ENCODE peak calls at places on chromosomes 7 and 10, in ten cellular contexts. I is fibroblast of mammary gland, T is AG04450, F is body of pancreas, Q is neural progenitor cell, D is cardiac fibroblast, M is kidney, A is fibroblast of lung, Y is BJ, U is GM23338. R is an unnamed sample.

GRCh38 chr7:73448609-73449008 is 15.0 kb downstream of the FZD9 start:
- DNase-seq in T (no peak), D (no peak), I (no peak), F (no peak), U (no peak), Y (peak), Q (no peak), A (no peak), M (no peak), R (no peak)

GRCh38 chr7:14751461-14751860 is 151.1 kb downstream of the DGKB start:
- DNase-seq in T (no peak), U (no peak), F (no peak), Q (no peak), I (no peak), M (no peak), Y (no peak), A (no peak), D (peak), R (no peak)

GRCh38 chr10:28991738-28992270 is 297.1 kb upstream of the LYZL1 start:
- DNase-seq in M (no peak), A (peak), U (peak), D (peak), F (peak), Q (peak), T (no peak), I (peak), Y (no peak), R (no peak)

GRCh38 chr10:93826355-93826754 is 67.4 kb upstream of the SLC35G1 start:
- DNase-seq in M (no peak), I (peak), F (no peak), Y (no peak), Q (peak), T (no peak), A (peak), U (peak), D (no peak), R (no peak)

GRCh38 chr10:58291538-58292174 is 22.7 kb downstream of the CISD1 start:
- DNase-seq in D (peak), T (no peak), Y (no peak), F (peak), A (peak), Q (peak), I (peak), M (no peak), U (peak), R (no peak)

GRCh38 chr10:43193496-43194080 is 55.3 kb downstream of the CSGALNACT2 start:
- DNase-seq in I (no peak), D (no peak), T (no peak), F (no peak), Y (no peak), M (peak), Q (no peak), A (no peak), U (no peak), R (no peak)

GRCh38 chr10:11097686-11098085 is 80.0 kb downstream of the CELF2 start:
- DNase-seq in Y (no peak), D (no peak), A (no peak), Q (no peak), F (no peak), U (no peak), M (no peak), I (no peak), T (no peak), R (no peak)

GRCh38 chr10:30803901-30804322 is 174.4 kb upstream of the LYZL2 start:
- DNase-seq in U (no peak), A (peak), Q (no peak), D (peak), M (no peak), F (peak), I (peak), T (peak), Y (peak), R (peak)

GRCh38 chr7:30708412-30708811 is 26.2 kb upstream of the CRHR2 start:
- DNase-seq in Y (no peak), A (no peak), U (no peak), T (no peak), Q (no peak), I (peak), F (no peak), D (peak), M (peak), R (no peak)

GRCh38 chr7:73504017-73504416 is 18.1 kb downstream of the BAZ1B start:
- DNase-seq in T (no peak), A (peak), I (peak), U (no peak), D (no peak), Q (no peak), M (no peak), Y (no peak), F (no peak), R (no peak)

GRCh38 chr10:121662945-121663917 is 65.0 kb upstream of the FGFR2 start:
- DNase-seq in M (no peak), D (no peak), I (no peak), Y (no peak), A (no peak), Q (peak), U (peak), T (no peak), F (no peak), R (no peak)

GRCh38 chr7:80277434-80278427 is 143.1 kb downstream of the GNAI1 start:
- DNase-seq in Q (no peak), F (no peak), D (peak), A (peak), M (no peak), U (peak), T (no peak), I (peak), Y (peak), R (no peak)

GRCh38 chr7:50608196-50608906 is 43.1 kb upstream of the DDC start:
- DNase-seq in A (no peak), T (no peak), D (no peak), Q (no peak), U (no peak), Y (no peak), M (no peak), I (no peak), F (no peak), R (no peak)

GRCh38 chr10:21756707-21757600 is 222.9 kb downstream of the MLLT10 start:
- DNase-seq in A (no peak), I (no peak), M (no peak), Y (no peak), F (no peak), U (no peak), Q (no peak), T (no peak), D (no peak), R (no peak)

GRCh38 chr7:22219739-22220493 is 137.0 kb downstream of the RAPGEF5 start:
- DNase-seq in D (peak), I (no peak), A (no peak), F (no peak), U (no peak), Y (no peak), Q (no peak), T (no peak), M (no peak), R (no peak)

GRCh38 chr10:6920072-6921019 is 340.3 kb upstream of the PRKCQ start:
- DNase-seq in Y (no peak), D (peak), I (peak), U (peak), F (peak), M (peak), Q (peak), A (peak), T (no peak), R (no peak)

GRCh38 chr10:72087969-72088878 is at the start of gene SPOCK2:
- DNase-seq in Q (peak), I (no peak), Y (no peak), M (peak), A (no peak), F (no peak), T (no peak), D (no peak), U (peak), R (no peak)

GRCh38 chr7:2261611-2262010 is 19.6 kb downstream of the NUDT1 start:
- DNase-seq in U (no peak), D (no peak), M (no peak), I (no peak), F (no peak), T (no peak), A (no peak), Q (no peak), Y (no peak), R (no peak)

GRCh38 chr10:101718681-101719275 is 23.8 kb upstream of the FBXW4 start:
- DNase-seq in D (no peak), T (no peak), M (no peak), Q (no peak), A (peak), I (no peak), Y (no peak), F (no peak), U (no peak), R (no peak)

GRCh38 chr7:3649250-3649649 is 348.2 kb downstream of the SDK1 start:
- DNase-seq in T (no peak), Y (no peak), Q (no peak), A (no peak), I (no peak), F (no peak), U (no peak), M (no peak), D (peak), R (no peak)

GRCh38 chr7:47669178-47669878 is 87.4 kb upstream of the TNS3 start:
- DNase-seq in Q (no peak), D (peak), I (peak), T (peak), M (peak), Y (peak), F (peak), A (peak), U (no peak), R (peak)

GRCh38 chr10:48804740-48805182 is 120.1 kb downstream of the WDFY4 start:
- DNase-seq in I (no peak), F (no peak), Q (no peak), T (no peak), A (no peak), Y (no peak), D (no peak), M (no peak), U (no peak), R (no peak)

DNA sequence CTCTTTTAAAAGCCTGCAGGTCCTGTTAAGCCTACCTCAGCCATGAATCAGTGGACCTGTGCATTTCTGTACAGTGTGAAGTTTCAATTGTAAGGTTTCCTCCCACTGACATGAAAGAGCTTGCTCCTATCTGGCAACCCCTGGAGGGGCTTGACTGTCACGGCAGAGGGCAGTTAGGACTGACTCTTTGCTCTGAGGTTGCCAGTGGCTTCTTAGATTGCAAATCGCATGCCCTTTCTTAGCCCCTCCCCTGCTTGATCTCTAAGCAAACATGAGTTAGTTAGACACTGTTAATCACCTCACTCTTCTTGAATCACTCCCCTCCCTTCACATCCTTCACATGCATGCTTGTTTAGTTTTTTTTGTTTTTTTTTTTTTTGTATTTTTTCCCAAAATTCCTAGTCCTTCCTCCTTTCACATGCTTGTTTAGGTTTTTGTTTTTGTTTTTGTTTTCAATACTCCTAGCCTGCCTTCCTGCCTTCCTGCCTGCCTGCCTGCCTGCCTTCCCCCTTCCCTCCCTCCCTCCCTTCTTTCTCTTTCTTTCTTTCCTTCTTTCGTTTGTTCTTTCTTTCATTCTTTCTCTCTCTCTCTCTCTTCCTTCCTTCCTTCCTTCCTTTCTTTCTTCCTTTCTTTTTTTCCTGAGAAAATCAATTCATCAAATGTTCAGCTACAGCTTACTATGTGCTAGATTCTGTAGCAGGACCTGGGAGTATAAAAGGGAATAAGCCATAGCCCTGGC is 6.0 kb upstream of the HIPK2 start:
- DNase-seq in A (no peak), Y (no peak), Q (peak), D (no peak), I (no peak), T (no peak), F (no peak), M (no peak), U (peak), R (no peak)
- TF ChIP-seq CTCF in A (no peak), Y (no peak), Q (no peak), D (no peak), I (no peak), T (no peak), F (no peak), M (no peak), U (no peak), R (no peak)

GRCh38 chr10:129106314-129106713 is 360.7 kb upstream of the MGMT start:
- DNase-seq in A (no peak), D (no peak), Q (no peak), U (no peak), M (no peak), T (no peak), F (no peak), I (no peak), Y (no peak), R (no peak)

GRCh38 chr10:129105266-129105665 is 361.8 kb upstream of the MGMT start:
- DNase-seq in A (peak), I (peak), F (no peak), T (no peak), M (no peak), D (peak), U (no peak), Q (no peak), Y (no peak), R (peak)

GRCh38 chr10:129108994-129109393 is 358.0 kb upstream of the MGMT start:
- DNase-seq in Y (no peak), Q (no peak), F (no peak), M (no peak), U (no peak), A (no peak), D (no peak), T (no peak), I (no peak), R (no peak)

GRCh38 chr10:129108378-129108777 is 358.7 kb upstream of the MGMT start:
- DNase-seq in A (no peak), D (no peak), F (no peak), U (no peak), Q (no peak), Y (no peak), I (no peak), T (no peak), M (no peak), R (no peak)

DNA sequence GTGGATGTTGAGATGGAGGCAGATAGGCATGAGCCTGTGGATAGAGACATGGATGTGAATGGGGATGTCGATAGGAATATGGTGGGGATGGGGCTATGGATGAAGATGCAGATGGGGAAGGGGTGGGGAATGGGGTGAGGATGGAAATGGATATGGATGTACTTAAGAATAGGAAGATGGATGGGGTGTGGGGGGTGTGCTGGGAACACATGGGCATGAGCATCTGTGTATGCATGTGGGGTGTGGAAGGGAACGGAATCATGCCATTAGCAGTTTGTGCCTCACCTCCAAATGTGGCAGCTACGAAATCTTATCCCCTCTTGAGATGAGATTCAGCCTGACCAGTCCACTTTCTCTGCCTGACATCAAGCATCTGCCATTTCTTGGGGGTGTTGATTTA is 359.5 kb upstream of the MGMT start:
- DNase-seq in A (no peak), Q (no peak), I (no peak), D (no peak), F (no peak), Y (no peak), M (no peak), T (no peak), U (no peak), R (no peak)
- TF ChIP-seq CTCF in A (no peak), Q (no peak), I (no peak), D (no peak), F (no peak), Y (no peak), M (no peak), T (no peak), U (no peak), R (no peak)

GRCh38 chr10:78438094-78438906 is 404.6 kb downstream of the RPS24 start:
- DNase-seq in Q (no peak), T (no peak), F (peak), A (no peak), I (no peak), D (no peak), M (no peak), U (no peak), Y (no peak), R (no peak)
- TF ChIP-seq CTCF in Q (no peak), T (no peak), F (no peak), A (no peak), I (no peak), D (no peak), M (no peak), U (peak), Y (no peak), R (no peak)

DNA sequence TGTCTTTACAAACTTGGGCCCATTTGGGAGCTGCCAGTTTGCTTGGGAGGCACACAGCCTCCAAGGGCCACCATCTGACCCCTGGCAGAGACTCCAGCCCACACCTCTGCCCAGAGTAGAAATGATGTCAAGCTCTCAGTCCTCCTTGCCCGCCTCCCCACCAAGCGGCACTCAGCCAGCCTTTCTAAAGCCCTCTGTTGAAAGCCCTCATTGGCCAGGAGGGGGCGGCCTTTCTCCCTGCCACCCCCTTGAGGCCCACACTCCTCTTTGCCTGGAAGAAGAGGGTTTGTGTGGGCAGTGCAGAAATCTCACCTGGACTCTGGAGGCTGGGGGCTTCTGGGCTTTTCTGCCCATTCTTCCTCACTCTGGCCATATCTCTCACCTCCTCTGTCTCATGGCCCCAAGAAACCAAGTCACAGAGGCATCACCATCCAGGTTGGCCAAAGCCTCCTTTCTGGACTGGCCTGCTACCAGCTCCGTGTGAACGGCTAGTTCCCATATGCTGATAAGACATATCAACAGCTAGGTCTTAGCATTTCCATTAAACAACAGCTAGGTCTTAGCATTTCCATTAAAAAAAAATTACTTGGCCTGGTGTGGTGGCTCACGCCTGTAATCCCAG is 36.1 kb downstream of the UBTD1 start:
- DNase-seq in M (no peak), A (peak), U (peak), I (peak), T (no peak), Y (no peak), Q (peak), F (no peak), D (peak), R (no peak)
- TF ChIP-seq CTCF in M (peak), A (peak), U (peak), I (peak), T (peak), Y (peak), Q (peak), F (peak), D (peak), R (peak)

GRCh38 chr10:79068562-79069324 is at the start of gene ZMIZ1:
- DNase-seq in T (peak), I (peak), D (peak), F (peak), Y (peak), A (peak), U (peak), M (peak), Q (peak), R (peak)
- TF ChIP-seq CTCF in T (peak), I (no peak), D (no peak), F (peak), Y (peak), A (peak), U (peak), M (peak), Q (peak), R (no peak)

GRCh38 chr10:131532291-131532690 is 220.8 kb upstream of the TCERG1L start:
- DNase-seq in I (no peak), F (no peak), A (no peak), T (no peak), Y (no peak), U (no peak), Q (no peak), M (no peak), D (no peak), R (no peak)
- TF ChIP-seq CTCF in I (no peak), F (no peak), A (no peak), T (no peak), Y (no peak), U (no peak), Q (no peak), M (no peak), D (no peak), R (no peak)

R was measured in AG09319.